ENCODE peak calls at places on chromosomes 5 and 9, in five cellular contexts. F is NT2/D1, E is HepG2, R is GM12878, D is H1. B is an unnamed sample.

GRCh38 chr9:97468658-97469448 is 32.6 kb upstream of the TMOD1 start:
- DNase-seq in F (peak), E (peak), R (peak), D (peak), B (peak)

GRCh38 chr9:80382523-80382922 is 810.8 kb downstream of the TLE4 start:
- DNase-seq in F (no peak), E (no peak), R (no peak), D (no peak), B (no peak)

GRCh38 chr9:100473271-100474081 is 527 bp downstream of the TMEFF1 start:
- DNase-seq in F (peak), E (no peak), R (no peak), D (no peak), B (peak)

GRCh38 chr5:79924936-79925893 is 65.8 kb downstream of the MTX3 start:
- DNase-seq in F (peak), E (no peak), R (no peak), D (peak), B (no peak)

GRCh38 chr9:78590068-78590467 is 293.1 kb downstream of the PSAT1 start:
- DNase-seq in F (no peak), E (no peak), R (no peak), D (no peak), B (no peak)

GRCh38 chr5:150625831-150626746 is 14.4 kb upstream of the SYNPO start:
- DNase-seq in F (no peak), E (no peak), R (peak), D (no peak), B (no peak)

GRCh38 chr5:95826949-95827595 is 4.5 kb upstream of the GLRX start:
- DNase-seq in F (no peak), E (peak), R (no peak), D (no peak), B (no peak)

GRCh38 chr9:126638571-126639132 is 24.9 kb downstream of the LMX1B start:
- DNase-seq in F (no peak), E (no peak), R (no peak), D (no peak), B (no peak)

GRCh38 chr9:110814159-110814558 is 145.6 kb downstream of the MUSK start:
- DNase-seq in F (no peak), E (no peak), R (no peak), D (no peak), B (no peak)

GRCh38 chr9:131840220-131840619 is 100.3 kb upstream of the RAPGEF1 start:
- DNase-seq in F (no peak), E (no peak), R (no peak), D (no peak), B (no peak)

GRCh38 chr5:35781181-35781580 is 75.5 kb upstream of the IL7R start:
- DNase-seq in F (no peak), E (no peak), R (no peak), D (no peak), B (no peak)

GRCh38 chr5:35783551-35783950 is 73.1 kb upstream of the IL7R start:
- DNase-seq in F (no peak), E (no peak), R (no peak), D (no peak), B (no peak)

GRCh38 chr5:35789732-35790461 is 66.8 kb upstream of the IL7R start:
- DNase-seq in F (no peak), E (no peak), R (no peak), D (no peak), B (no peak)

GRCh38 chr5:35788724-35789123 is 68.0 kb upstream of the IL7R start:
- DNase-seq in F (no peak), E (no peak), R (no peak), D (no peak), B (no peak)

DNA sequence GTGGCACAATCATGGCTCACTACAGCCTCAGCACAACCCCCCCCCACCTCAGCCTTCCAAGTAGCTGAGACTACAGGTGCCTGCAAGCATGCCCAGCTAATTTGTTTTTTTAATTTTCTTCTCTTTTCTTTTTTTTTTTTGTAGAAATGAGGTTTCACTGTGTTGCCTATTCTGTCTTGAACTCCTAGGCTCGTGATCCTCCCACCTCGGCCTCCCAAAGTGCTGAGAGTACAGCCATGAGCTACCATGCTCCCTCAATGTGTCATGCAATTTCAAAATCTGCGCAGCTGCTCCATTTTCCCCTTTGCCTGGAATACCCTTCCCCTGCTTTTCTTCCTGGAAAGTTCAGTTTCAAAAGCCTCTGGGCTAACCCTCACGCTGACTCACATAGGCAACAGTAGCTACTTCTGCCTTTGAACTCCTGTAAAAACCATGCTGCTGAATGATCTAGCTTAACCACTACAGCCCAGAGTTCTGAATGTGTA is 71.0 kb upstream of the IL7R start:
- DNase-seq in F (no peak), E (no peak), R (no peak), D (no peak), B (no peak)
- TF ChIP-seq SUZ12 in F (no peak), E (no peak), R (no peak), D (no peak), B (no peak)

GRCh38 chr5:111447822-111448221 is 64.5 kb downstream of the STARD4 start:
- DNase-seq in F (no peak), E (no peak), R (no peak), D (no peak), B (no peak)

GRCh38 chr5:111453290-111453689 is 59.0 kb downstream of the STARD4 start:
- DNase-seq in F (no peak), E (no peak), R (no peak), D (no peak), B (no peak)

GRCh38 chr5:111454198-111454606 is 58.1 kb downstream of the STARD4 start:
- DNase-seq in F (no peak), E (no peak), R (no peak), D (no peak), B (no peak)

DNA sequence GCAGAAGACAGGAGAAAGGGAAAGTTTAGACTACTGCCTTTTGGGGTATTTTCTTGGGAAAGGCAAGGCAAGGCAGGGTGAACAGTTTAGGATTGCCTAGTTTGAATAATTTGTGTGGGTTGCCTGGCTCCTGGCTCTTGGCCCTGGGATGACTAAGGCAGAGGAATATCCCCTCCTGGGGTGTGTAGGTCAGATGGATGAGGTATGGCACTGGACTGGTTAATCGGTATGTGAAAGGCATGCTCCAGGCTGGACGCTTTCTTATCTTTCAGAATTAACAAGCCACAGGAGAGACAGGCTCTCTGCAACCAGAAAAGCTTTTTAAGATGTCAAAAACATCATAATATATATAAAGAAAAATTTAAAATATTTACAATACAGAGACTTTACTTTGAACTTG is 58.6 kb downstream of the STARD4 start:
- DNase-seq in F (no peak), E (no peak), R (no peak), D (no peak), B (peak)
- TF ChIP-seq SUZ12 in F (no peak), E (no peak), R (no peak), D (no peak), B (no peak)

DNA sequence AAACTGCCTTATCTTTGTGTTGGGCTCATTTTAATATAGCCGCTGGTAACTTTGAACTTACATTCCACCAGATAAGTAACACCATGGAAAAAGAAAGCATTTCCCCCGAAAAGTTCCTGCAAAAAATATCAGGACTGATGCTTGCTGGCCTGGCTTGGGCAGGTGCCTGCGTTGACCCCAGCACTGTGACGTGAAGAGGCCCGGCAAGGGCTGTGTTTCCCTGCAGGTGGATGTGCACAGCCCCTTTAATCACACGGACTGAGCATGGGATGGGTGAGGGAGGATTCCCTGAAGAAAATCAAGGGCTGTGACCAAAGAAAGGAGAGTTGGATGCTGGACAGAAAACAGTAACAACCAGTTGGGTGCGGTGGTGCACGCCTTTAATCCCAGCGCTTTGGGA is 138.2 kb downstream of the NSG2 start:
- DNase-seq in F (no peak), E (no peak), R (no peak), D (no peak), B (no peak)
- TF ChIP-seq SUZ12 in F (no peak), E (no peak), R (no peak), D (no peak), B (no peak)

GRCh38 chr9:85872444-85872843 is 68.5 kb upstream of the NAA35 start:
- DNase-seq in F (no peak), E (no peak), R (no peak), D (no peak), B (no peak)

GRCh38 chr9:85876628-85877027 is 64.3 kb upstream of the NAA35 start:
- DNase-seq in F (no peak), E (no peak), R (no peak), D (no peak), B (peak)

GRCh38 chr9:85871008-85871407 is 69.9 kb upstream of the NAA35 start:
- DNase-seq in F (no peak), E (no peak), R (no peak), D (no peak), B (no peak)
- TF ChIP-seq SUZ12 in F (no peak), E (no peak), R (no peak), D (no peak), B (no peak)

GRCh38 chr9:3205421-3206095 is 320.2 kb downstream of the RFX3 start:
- DNase-seq in F (no peak), E (no peak), R (no peak), D (no peak), B (no peak)

GRCh38 chr9:3200331-3200774 is 325.4 kb downstream of the RFX3 start:
- DNase-seq in F (no peak), E (no peak), R (no peak), D (no peak), B (no peak)
- TF ChIP-seq SUZ12 in F (no peak), E (no peak), R (no peak), D (no peak), B (no peak)

DNA sequence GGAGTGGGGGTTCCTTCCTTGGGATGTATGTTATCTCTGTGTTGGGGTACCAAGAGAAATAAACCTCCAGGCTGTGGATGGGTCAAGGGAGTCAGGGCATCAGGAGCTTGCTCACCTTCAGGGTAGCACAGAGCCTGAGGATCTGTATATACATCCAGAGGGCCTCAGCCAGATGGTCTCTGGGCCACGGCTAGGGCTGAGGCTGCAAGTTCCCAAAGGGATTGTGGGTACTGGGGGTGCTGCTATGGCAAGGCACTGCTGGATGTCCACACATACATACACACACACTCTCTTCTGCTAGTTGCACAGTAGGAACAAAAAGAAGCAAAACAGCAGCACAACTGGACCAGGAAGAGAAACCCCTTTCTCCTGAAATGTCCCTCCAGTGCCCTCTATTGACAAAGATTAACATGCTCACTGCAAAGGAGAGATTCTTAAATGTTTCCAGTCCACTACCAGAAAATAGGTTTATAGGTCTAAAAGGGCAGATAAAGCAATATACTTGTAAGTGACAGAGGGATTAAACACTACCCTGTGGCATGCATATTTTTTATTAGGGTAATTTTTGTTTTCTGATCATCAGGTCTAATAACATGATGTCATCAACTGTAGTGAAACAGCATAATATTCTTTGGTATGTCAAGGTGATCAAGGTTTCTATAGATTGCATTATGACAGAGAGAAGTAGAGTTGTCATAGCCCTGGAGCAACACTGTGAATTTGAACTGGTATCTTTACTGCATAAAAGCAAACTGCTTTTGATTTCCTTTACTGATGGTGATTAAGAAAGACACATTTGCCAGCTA is 56.3 kb upstream of the KCNN2 start:
- DNase-seq in F (no peak), E (peak), R (no peak), D (no peak), B (peak)
- TF ChIP-seq SUZ12 in F (no peak), E (no peak), R (no peak), D (no peak), B (no peak)

GRCh38 chr5:171906171-171906570 is 100.3 kb downstream of the FBXW11 start:
- DNase-seq in F (no peak), E (no peak), R (no peak), D (no peak), B (no peak)

GRCh38 chr5:171906703-171907590 is 99.5 kb downstream of the FBXW11 start:
- DNase-seq in F (no peak), E (no peak), R (no peak), D (no peak), B (no peak)

GRCh38 chr5:171908638-171909037 is 97.8 kb downstream of the FBXW11 start:
- DNase-seq in F (no peak), E (no peak), R (no peak), D (no peak), B (no peak)

DNA sequence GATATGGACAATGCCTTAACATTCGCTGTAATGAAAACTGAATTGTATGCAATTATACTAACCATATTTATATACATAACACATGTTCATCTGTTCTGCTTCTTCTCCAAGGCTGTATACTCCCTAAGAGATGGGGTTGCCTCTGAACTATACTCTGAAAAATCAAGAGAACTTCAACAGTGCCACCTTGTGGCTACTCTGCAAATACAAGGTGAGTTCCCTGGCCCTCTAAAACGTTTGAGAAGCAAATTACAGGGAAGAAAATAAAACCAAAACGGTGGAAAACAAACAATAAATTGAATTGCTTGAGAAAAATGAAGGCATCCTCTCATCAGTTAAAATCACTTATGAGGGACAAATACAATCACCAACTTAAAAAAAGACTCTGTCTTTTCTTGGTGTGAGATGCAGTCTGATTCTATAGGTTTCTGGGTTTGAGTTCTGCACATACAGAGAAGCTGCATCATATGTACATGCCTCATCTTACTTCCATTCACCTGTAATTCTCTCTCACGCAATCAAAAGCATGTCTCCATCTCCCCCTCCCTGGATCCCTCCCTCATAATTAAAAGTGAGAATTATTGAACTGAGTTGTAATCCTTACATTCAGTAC is 98.6 kb downstream of the FBXW11 start:
- DNase-seq in F (peak), E (peak), R (no peak), D (no peak), B (peak)
- TF ChIP-seq SUZ12 in F (no peak), E (no peak), R (no peak), D (no peak), B (no peak)

GRCh38 chr5:68482199-68482598 is 266.6 kb downstream of the PIK3R1 start:
- DNase-seq in F (no peak), E (no peak), R (no peak), D (no peak), B (no peak)
- TF ChIP-seq SUZ12 in F (no peak), E (no peak), R (no peak), D (no peak), B (no peak)